ENCODE peak calls at places on chromosomes 2 and 18, in six cellular contexts. K, D, A, L, C and M are unnamed samples.

GRCh38 chr2:126824663-126825062 is 74.0 kb upstream of the TEX51 start:
- DNase-seq in K (no peak), D (no peak), A (no peak), L (no peak), C (no peak), M (no peak)

GRCh38 chr2:8539743-8540551 is 141.9 kb upstream of the ID2 start:
- DNase-seq in K (peak; percentile 48), D (no peak), A (peak; percentile 69), L (no peak), C (peak; percentile 78), M (peak; percentile 60)

GRCh38 chr2:69013123-69013836 is at the start of gene ANTXR1:
- DNase-seq in K (no peak), D (no peak), A (peak; percentile 31), L (peak; percentile 78), C (peak; percentile 72), M (peak; percentile 80)

GRCh38 chr2:147665035-147665434 is 179.8 kb upstream of the ACVR2A start:
- DNase-seq in K (no peak), D (no peak), A (no peak), L (no peak), C (no peak), M (no peak)

GRCh38 chr2:158094487-158095092 is 7.1 kb upstream of the UPP2 start:
- DNase-seq in K (no peak), D (no peak), A (peak; percentile 16), L (no peak), C (peak; percentile 9), M (no peak)

GRCh38 chr2:28906376-28906775 is 11.9 kb downstream of the WDR43 start:
- DNase-seq in K (no peak), D (no peak), A (no peak), L (peak; percentile 49), C (no peak), M (no peak)

GRCh38 chr2:96470636-96471035 is 34.5 kb downstream of the NEURL3 start:
- DNase-seq in K (peak; percentile 76), D (no peak), A (peak; percentile 59), L (peak; percentile 8), C (peak; percentile 82), M (peak; percentile 42)

GRCh38 chr2:32632089-32632488 is 4.2 kb downstream of the TTC27 start:
- DNase-seq in K (no peak), D (no peak), A (no peak), L (peak; percentile 63), C (no peak), M (no peak)

GRCh38 chr2:180015951-180016709 is 9.0 kb upstream of the CWC22 start:
- DNase-seq in K (no peak), D (no peak), A (no peak), L (peak; percentile 83), C (no peak), M (no peak)

GRCh38 chr2:84880395-84880644 is 564 bp downstream of the TRABD2A start:
- DNase-seq in K (no peak), D (no peak), A (no peak), L (no peak), C (no peak), M (no peak)

GRCh38 chr18:63144748-63145147 is 174.8 kb downstream of the BCL2 start:
- DNase-seq in K (no peak), D (no peak), A (no peak), L (no peak), C (no peak), M (no peak)

GRCh38 chr2:40455661-40456060 is 3.8 kb upstream of the SLC8A1 start:
- DNase-seq in K (no peak), D (no peak), A (peak; percentile 18), L (peak; percentile 32), C (no peak), M (peak; percentile 24)

GRCh38 chr2:230775737-230776136 is 63.1 kb downstream of the CAB39 start:
- DNase-seq in K (no peak), D (no peak), A (no peak), L (no peak), C (no peak), M (no peak)

GRCh38 chr2:16050261-16051045 is 110.1 kb downstream of the MYCN start:
- DNase-seq in K (no peak), D (no peak), A (no peak), L (no peak), C (no peak), M (no peak)

GRCh38 chr2:69474688-69475087 is 37.5 kb upstream of the NFU1 start:
- DNase-seq in K (no peak), D (no peak), A (no peak), L (no peak), C (no peak), M (no peak)

GRCh38 chr18:66646622-66647021 is 42.7 kb upstream of the CDH19 start:
- DNase-seq in K (no peak), D (no peak), A (no peak), L (no peak), C (no peak), M (no peak)

GRCh38 chr2:21814588-21815192 is 690.9 kb downstream of the TDRD15 start:
- DNase-seq in K (no peak), D (no peak), A (no peak), L (no peak), C (no peak), M (no peak)

GRCh38 chr2:204849887-204850286 is 304.6 kb downstream of the PARD3B start:
- DNase-seq in K (no peak), D (no peak), A (no peak), L (no peak), C (no peak), M (no peak)

GRCh38 chr18:32362484-32362883 is 108.2 kb downstream of the GAREM1 start:
- DNase-seq in K (no peak), D (no peak), A (no peak), L (peak; percentile 28), C (no peak), M (no peak)

GRCh38 chr18:49023281-49023937 is 72.6 kb upstream of the SMAD7 start:
- DNase-seq in K (no peak), D (no peak), A (peak; percentile 6), L (no peak), C (peak; percentile 82), M (peak; percentile 13)

GRCh38 chr2:27724905-27725693 is 46.4 kb upstream of the MRPL33 start:
- DNase-seq in K (no peak), D (no peak), A (no peak), L (peak; percentile 51), C (no peak), M (peak; percentile 65)

GRCh38 chr2:228344531-228344930 is 163.0 kb upstream of the SPHKAP start:
- DNase-seq in K (no peak), D (no peak), A (no peak), L (no peak), C (no peak), M (no peak)

GRCh38 chr18:68735498-68736343 is 20.8 kb upstream of the TMX3 start:
- DNase-seq in K (no peak), D (no peak), A (no peak), L (peak; percentile 74), C (no peak), M (peak; percentile 10)

GRCh38 chr2:60641866-60642788 is 88.7 kb upstream of the BCL11A start:
- DNase-seq in K (no peak), D (no peak), A (peak; percentile 13), L (peak; percentile 49), C (no peak), M (peak; percentile 32)

GRCh38 chr2:186605041-186605440 is 15.2 kb downstream of the ITGAV start:
- DNase-seq in K (no peak), D (no peak), A (no peak), L (no peak), C (no peak), M (no peak)

GRCh38 chr2:2671826-2672225 is 340.8 kb upstream of the MYT1L start:
- DNase-seq in K (no peak), D (no peak), A (no peak), L (no peak), C (no peak), M (no peak)

GRCh38 chr2:13758412-13758811 is 874.1 kb upstream of the LRATD1 start:
- DNase-seq in K (no peak), D (no peak), A (no peak), L (no peak), C (no peak), M (no peak)

GRCh38 chr18:68355637-68356036 is 359.3 kb downstream of the TMX3 start:
- DNase-seq in K (no peak), D (no peak), A (no peak), L (no peak), C (no peak), M (no peak)

GRCh38 chr2:76175295-76175694 is 464.6 kb upstream of the GCFC2 start:
- DNase-seq in K (no peak), D (no peak), A (no peak), L (no peak), C (no peak), M (no peak)

GRCh38 chr2:76174505-76174904 is 463.8 kb upstream of the GCFC2 start:
- DNase-seq in K (no peak), D (no peak), A (no peak), L (no peak), C (no peak), M (no peak)

GRCh38 chr2:76180676-76181075 is 470.0 kb upstream of the GCFC2 start:
- DNase-seq in K (no peak), D (no peak), A (no peak), L (no peak), C (no peak), M (no peak)

GRCh38 chr2:76178610-76179009 is 467.9 kb upstream of the GCFC2 start:
- DNase-seq in K (no peak), D (no peak), A (no peak), L (no peak), C (no peak), M (no peak)
- H3K4me1 ChIP-seq in K (no peaks in the 10 kb centered on the region), D (no peaks in the 10 kb centered on the region), A (no peaks in the 10 kb centered on the region), L (no peaks in the 10 kb centered on the region), C (no peaks in the 10 kb centered on the region), M (no peaks in the 10 kb centered on the region)

DNA sequence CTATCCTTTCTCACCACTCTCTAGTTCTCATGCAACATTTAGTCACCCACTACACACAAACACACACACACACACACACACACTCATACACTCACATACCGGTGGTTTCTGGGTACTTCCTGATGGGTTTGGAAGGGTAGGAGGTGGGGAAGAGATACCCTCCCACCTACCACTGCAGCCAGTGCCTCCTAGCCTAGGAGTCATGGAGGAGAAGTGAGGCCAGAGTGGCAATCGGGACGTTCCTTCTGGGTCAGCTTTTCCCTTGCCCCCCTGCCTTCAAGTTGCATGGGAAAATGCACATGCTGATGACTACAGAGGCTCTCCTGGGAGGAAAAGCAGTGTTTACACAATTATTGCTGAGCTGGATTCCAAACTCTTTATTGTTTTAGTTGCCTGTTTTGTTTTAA is 53.8 kb upstream of the SPATS2L start:
- DNase-seq in K (no peak), D (no peak), A (no peak), L (peak; percentile 93), C (no peak), M (no peak)
- TF ChIP-seq POLR2A in K (no peak), D (no peak), A (no peak), L (no peak), C (no peak), M (no peak)

GRCh38 chr18:10432781-10433180 is 21.7 kb upstream of the APCDD1 start:
- DNase-seq in K (no peak), D (no peak), A (no peak), L (no peak), C (no peak), M (no peak)
- H3K36me3 ChIP-seq in K (no peaks in the 10 kb centered on the region), D (no peaks in the 10 kb centered on the region), A (no peaks in the 10 kb centered on the region), L (no peaks in the 10 kb centered on the region), C (no peaks in the 10 kb centered on the region), M (no peaks in the 10 kb centered on the region)

DNA sequence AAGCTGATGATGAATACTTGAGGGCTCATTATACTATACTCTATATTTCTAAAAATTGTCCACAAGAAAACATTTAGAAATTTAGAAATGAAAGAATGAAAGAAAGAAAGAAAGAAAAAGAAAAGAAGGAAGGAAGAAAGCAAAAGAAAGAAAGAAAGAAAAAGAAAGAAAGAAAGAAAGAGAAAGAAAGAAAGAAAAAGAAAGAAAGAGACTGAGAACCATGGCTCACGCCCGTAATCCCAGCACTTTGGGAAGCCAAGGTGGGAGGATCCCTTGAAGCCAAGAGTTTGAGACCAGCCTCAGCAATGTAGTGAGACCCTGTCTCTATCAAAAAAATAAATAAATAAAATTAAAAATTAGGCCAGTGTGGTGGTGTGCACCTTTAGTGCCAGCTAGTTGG is 62.4 kb upstream of the NEDD4L start:
- DNase-seq in K (no peak), D (no peak), A (no peak), L (no peak), C (no peak), M (no peak)
- H3K4me1 ChIP-seq in K (peaks cover 8% of the 10 kb centered on the region), D (peaks cover 5% of the 10 kb centered on the region), A (no peaks in the 10 kb centered on the region), L (peaks cover under 1% of the 10 kb centered on the region), C (peaks cover 2% of the 10 kb centered on the region), M (no peaks in the 10 kb centered on the region)